ENCODE peak calls at places on chromosome 3, in seven cellular contexts. C, M, N, V, G, R and Q are unnamed samples.
A peak's percentile ranks its signal among the peaks of the same experiment; 100 is the strongest.

GRCh38 chr3:27675287-27675686 is 46.8 kb downstream of the EOMES start:
- DNase-seq in C (peak; percentile 47), M (no peak), N (no peak), V (peak; percentile 89), G (no peak), R (no peak), Q (no peak)

GRCh38 chr3:10417849-10418248 is 87.5 kb downstream of the ATP2B2 start:
- DNase-seq in C (peak; percentile 23), M (no peak), N (no peak), V (peak; percentile 34), G (no peak), R (no peak), Q (no peak)

GRCh38 chr3:40572588-40572987 is 47.8 kb downstream of the ZNF621 start:
- DNase-seq in C (no peak), M (no peak), N (no peak), V (no peak), G (no peak), R (no peak), Q (no peak)

GRCh38 chr3:15637131-15637951 is 35.8 kb downstream of the BTD start:
- DNase-seq in C (no peak), M (no peak), N (no peak), V (no peak), G (no peak), R (no peak), Q (no peak)

GRCh38 chr3:43296565-43296964 is 10.2 kb downstream of the SNRK start:
- DNase-seq in C (peak; percentile 23), M (no peak), N (no peak), V (peak; percentile 48), G (no peak), R (no peak), Q (no peak)

GRCh38 chr3:61561374-61562041 is at the start of gene PTPRG:
- DNase-seq in C (peak; percentile 94), M (peak; percentile 93), N (peak; percentile 87), V (peak; percentile 97), G (peak; percentile 95), R (no peak), Q (peak; percentile 90)

GRCh38 chr3:38354588-38355344 is 8.2 kb downstream of the XYLB start:
- DNase-seq in C (peak; percentile 68), M (peak; percentile 34), N (no peak), V (peak; percentile 80), G (no peak), R (no peak), Q (no peak)

GRCh38 chr3:107240183-107241091 is 136.8 kb upstream of the CCDC54 start:
- DNase-seq in C (peak; percentile 75), M (peak; percentile 83), N (peak; percentile 84), V (peak; percentile 88), G (peak; percentile 86), R (peak; percentile 61), Q (peak; percentile 88)

GRCh38 chr3:114803042-114803695 is 343.9 kb downstream of the ZBTB20 start:
- DNase-seq in C (no peak), M (no peak), N (no peak), V (no peak), G (no peak), R (no peak), Q (no peak)

GRCh38 chr3:183699238-183699947 is 1.8 kb downstream of the YEATS2 start:
- DNase-seq in C (no peak), M (no peak), N (no peak), V (no peak), G (no peak), R (no peak), Q (no peak)

GRCh38 chr3:112341386-112341785 is 8.4 kb downstream of the CD200 start:
- DNase-seq in C (no peak), M (no peak), N (no peak), V (no peak), G (no peak), R (no peak), Q (no peak)

GRCh38 chr3:170517251-170517945 is 68.5 kb downstream of the SLC7A14 start:
- DNase-seq in C (no peak), M (no peak), N (no peak), V (no peak), G (no peak), R (no peak), Q (no peak)

GRCh38 chr3:85050806-85051205 is 92.0 kb downstream of the CADM2 start:
- DNase-seq in C (no peak), M (no peak), N (no peak), V (no peak), G (no peak), R (no peak), Q (no peak)

GRCh38 chr3:2099028-2099671 is 484 bp downstream of the CNTN4 start:
- DNase-seq in C (no peak), M (no peak), N (no peak), V (no peak), G (no peak), R (peak; percentile 58), Q (peak; percentile 70)

GRCh38 chr3:45509768-45510129 is 84.8 kb upstream of the LIMD1 start:
- DNase-seq in C (no peak), M (no peak), N (no peak), V (no peak), G (no peak), R (no peak), Q (no peak)

GRCh38 chr3:193780371-193780770 is 187.4 kb downstream of the OPA1 start:
- DNase-seq in C (no peak), M (no peak), N (no peak), V (no peak), G (no peak), R (no peak), Q (no peak)
- H3K27me3 ChIP-seq in C (peaks cover 52% of the 10 kb centered on the region), M (peaks cover 18% of the 10 kb centered on the region), N (peaks cover 63% of the 10 kb centered on the region), V (no peaks in the 10 kb centered on the region), G (no peaks in the 10 kb centered on the region), R (no peaks in the 10 kb centered on the region), Q (peaks cover 20% of the 10 kb centered on the region)

GRCh38 chr3:120452816-120453215 is 2.0 kb upstream of the FSTL1 start:
- DNase-seq in C (no peak), M (no peak), N (no peak), V (no peak), G (no peak), R (no peak), Q (no peak)

GRCh38 chr3:120451670-120452220 is 953 bp upstream of the FSTL1 start:
- DNase-seq in C (no peak), M (peak; percentile 56), N (no peak), V (no peak), G (no peak), R (no peak), Q (no peak)

GRCh38 chr3:120450261-120450913 is 405 bp downstream of the FSTL1 start:
- DNase-seq in C (no peak), M (peak; percentile 81), N (peak; percentile 55), V (peak; percentile 55), G (peak; percentile 57), R (peak; percentile 24), Q (peak; percentile 73)

GRCh38 chr3:120449701-120450216 is 1.0 kb downstream of the FSTL1 start:
- DNase-seq in C (peak; percentile 71), M (no peak), N (no peak), V (peak; percentile 70), G (no peak), R (no peak), Q (no peak)

DNA sequence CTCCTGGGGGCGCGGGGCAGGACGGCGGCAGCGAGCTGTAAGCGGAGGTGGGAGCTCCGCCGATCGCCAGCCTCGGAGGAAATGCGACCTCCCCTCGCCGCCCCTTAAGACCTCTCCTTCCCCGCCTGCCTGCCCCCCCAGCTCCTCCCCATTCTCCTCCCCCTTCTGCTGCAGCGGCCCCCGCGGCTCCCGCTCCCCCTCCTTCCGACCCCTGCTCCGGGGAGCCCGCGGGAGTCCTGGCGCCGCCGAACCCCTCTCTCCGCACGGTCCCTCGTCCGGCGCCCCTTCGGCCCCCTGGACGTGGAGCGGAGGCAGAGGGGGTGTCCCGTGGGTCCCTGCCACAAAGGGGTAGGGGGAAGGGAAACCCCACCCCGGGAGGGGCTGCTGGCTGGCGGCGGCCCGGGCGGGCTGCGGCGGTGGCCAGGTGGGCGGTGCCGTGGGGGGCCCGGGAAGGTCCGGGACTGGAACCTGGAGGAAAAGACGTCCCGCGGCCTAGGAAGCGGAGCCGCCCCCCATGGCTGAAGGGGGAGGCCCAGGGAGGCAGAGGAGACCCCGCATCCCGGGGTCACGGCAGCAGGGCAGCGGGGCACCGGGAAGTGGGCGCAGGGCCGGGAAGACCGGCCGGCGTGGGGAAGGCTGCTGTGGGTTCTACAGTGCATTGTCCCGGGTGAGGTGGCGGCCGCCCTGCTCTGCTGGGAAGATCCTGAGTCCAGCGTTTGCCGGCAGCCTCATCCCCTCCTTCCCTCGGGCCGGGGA is at the start of gene FSTL1:
- DNase-seq in C (peak; percentile 70), M (peak; percentile 85), N (peak; percentile 74), V (peak; percentile 81), G (peak; percentile 65), R (peak; percentile 80), Q (peak; percentile 62)
- H3K4me3 ChIP-seq in C (peak within 1 kb of the TSS; percentile 94), M (peak within 1 kb of the TSS; percentile 95), N (peak within 1 kb of the TSS; percentile 92), V (peak within 1 kb of the TSS; percentile 98), G (peak within 1 kb of the TSS; percentile 86), R (peak within 1 kb of the TSS; percentile 66), Q (peak within 1 kb of the TSS; percentile 74)

GRCh38 chr3:64936570-64936969 is 248.8 kb upstream of the ADAMTS9 start:
- DNase-seq in C (no peak), M (no peak), N (no peak), V (no peak), G (no peak), R (no peak), Q (no peak)

GRCh38 chr3:64932666-64933342 is 245.0 kb upstream of the ADAMTS9 start:
- DNase-seq in C (no peak), M (no peak), N (no peak), V (no peak), G (no peak), R (no peak), Q (no peak)

GRCh38 chr3:64939747-64940450 is 252.1 kb upstream of the ADAMTS9 start:
- DNase-seq in C (no peak), M (no peak), N (no peak), V (no peak), G (no peak), R (no peak), Q (no peak)

GRCh38 chr3:64939309-64939708 is 251.5 kb upstream of the ADAMTS9 start:
- DNase-seq in C (no peak), M (no peak), N (no peak), V (no peak), G (no peak), R (no peak), Q (no peak)

GRCh38 chr3:64935995-64936394 is 248.2 kb upstream of the ADAMTS9 start:
- DNase-seq in C (no peak), M (no peak), N (no peak), V (no peak), G (no peak), R (no peak), Q (no peak)
- H3K27ac ChIP-seq in C (no peak overlapping the region), M (no peak overlapping the region), N (no peak overlapping the region), V (no peak overlapping the region), G (no peak overlapping the region), R (no peak overlapping the region), Q (no peak overlapping the region)

GRCh38 chr3:13783556-13783955 is 96.3 kb downstream of the WNT7A start:
- DNase-seq in C (no peak), M (no peak), N (no peak), V (no peak), G (no peak), R (no peak), Q (peak; percentile 5)

GRCh38 chr3:13786811-13787210 is 93.1 kb downstream of the WNT7A start:
- DNase-seq in C (no peak), M (no peak), N (no peak), V (no peak), G (no peak), R (no peak), Q (no peak)

GRCh38 chr3:13787533-13787932 is 92.3 kb downstream of the WNT7A start:
- DNase-seq in C (no peak), M (no peak), N (no peak), V (no peak), G (no peak), R (no peak), Q (no peak)

GRCh38 chr3:13785351-13785750 is 94.5 kb downstream of the WNT7A start:
- DNase-seq in C (no peak), M (no peak), N (no peak), V (no peak), G (no peak), R (peak; percentile 21), Q (peak; percentile 15)

GRCh38 chr3:13785853-13786455 is 93.9 kb downstream of the WNT7A start:
- DNase-seq in C (no peak), M (no peak), N (no peak), V (no peak), G (no peak), R (peak; percentile 51), Q (no peak)
- H3K27me3 ChIP-seq in C (no peaks in the 10 kb centered on the region), M (peaks cover 42% of the 10 kb centered on the region), N (peaks cover 66% of the 10 kb centered on the region), V (no peaks in the 10 kb centered on the region), G (no peaks in the 10 kb centered on the region), R (no peaks in the 10 kb centered on the region), Q (peaks cover 4% of the 10 kb centered on the region)